ENCODE peak calls at places on chromosomes 4 and X, in eight cellular contexts. One of them, this sample, is unnamed.

GRCh38 chr4:143337600-143338287 is 1.1 kb downstream of the GAB1 start:
- DNase-seq in NCI-H1105: no peak
- DNase-seq in sciatic nerve: peak
- DNase-seq in SW480: peak
- DNase-seq in nucleus accumbens: peak
- DNase-seq in heart left ventricle: peak
- DNase-seq in left ventricle myocardium inferior: peak
- DNase-seq in germinal center: no peak
- DNase-seq in this sample: no peak

GRCh38 chr4:110119880-110120279 is 78.5 kb downstream of the ELOVL6 start:
- DNase-seq in NCI-H1105: no peak
- DNase-seq in sciatic nerve: no peak
- DNase-seq in SW480: no peak
- DNase-seq in nucleus accumbens: no peak
- DNase-seq in heart left ventricle: no peak
- DNase-seq in left ventricle myocardium inferior: no peak
- DNase-seq in germinal center: no peak
- DNase-seq in this sample: no peak

GRCh38 chr4:118337954-118338353 is 14.8 kb downstream of the PRSS12 start:
- DNase-seq in NCI-H1105: no peak
- DNase-seq in sciatic nerve: no peak
- DNase-seq in SW480: no peak
- DNase-seq in nucleus accumbens: no peak
- DNase-seq in heart left ventricle: no peak
- DNase-seq in left ventricle myocardium inferior: no peak
- DNase-seq in germinal center: no peak
- DNase-seq in this sample: no peak

GRCh38 chr4:73817341-73817740 is 19.1 kb upstream of the CXCL6 start:
- DNase-seq in NCI-H1105: no peak
- DNase-seq in sciatic nerve: no peak
- DNase-seq in SW480: peak
- DNase-seq in nucleus accumbens: no peak
- DNase-seq in heart left ventricle: no peak
- DNase-seq in left ventricle myocardium inferior: no peak
- DNase-seq in germinal center: no peak
- DNase-seq in this sample: no peak

GRCh38 chrX:151359931-151360871 is 36.8 kb upstream of the VMA21 start:
- DNase-seq in NCI-H1105: peak
- DNase-seq in sciatic nerve: no peak
- DNase-seq in SW480: peak
- DNase-seq in nucleus accumbens: no peak
- DNase-seq in heart left ventricle: peak
- DNase-seq in left ventricle myocardium inferior: no peak
- DNase-seq in germinal center: peak
- DNase-seq in this sample: no peak

GRCh38 chr4:146481246-146481645 is 40.5 kb downstream of the SLC10A7 start:
- DNase-seq in NCI-H1105: no peak
- DNase-seq in sciatic nerve: no peak
- DNase-seq in SW480: no peak
- DNase-seq in nucleus accumbens: no peak
- DNase-seq in heart left ventricle: no peak
- DNase-seq in left ventricle myocardium inferior: no peak
- DNase-seq in germinal center: no peak
- DNase-seq in this sample: no peak

GRCh38 chrX:17822351-17822750 is 38.7 kb downstream of the RAI2 start:
- DNase-seq in NCI-H1105: no peak
- DNase-seq in sciatic nerve: no peak
- DNase-seq in SW480: no peak
- DNase-seq in nucleus accumbens: no peak
- DNase-seq in heart left ventricle: no peak
- DNase-seq in left ventricle myocardium inferior: no peak
- DNase-seq in germinal center: no peak
- DNase-seq in this sample: no peak

GRCh38 chr4:151098191-151098590 is 1.2 kb upstream of the RPS3A start:
- DNase-seq in NCI-H1105: no peak
- DNase-seq in sciatic nerve: no peak
- DNase-seq in SW480: no peak
- DNase-seq in nucleus accumbens: no peak
- DNase-seq in heart left ventricle: no peak
- DNase-seq in left ventricle myocardium inferior: no peak
- DNase-seq in germinal center: peak
- DNase-seq in this sample: no peak

GRCh38 chr4:153541426-153542096 is 75.4 kb downstream of the TMEM131L start:
- DNase-seq in NCI-H1105: no peak
- DNase-seq in sciatic nerve: no peak
- DNase-seq in SW480: no peak
- DNase-seq in nucleus accumbens: no peak
- DNase-seq in heart left ventricle: no peak
- DNase-seq in left ventricle myocardium inferior: no peak
- DNase-seq in germinal center: no peak
- DNase-seq in this sample: no peak

GRCh38 chrX:132631579-132632232 is 142.9 kb upstream of the MBNL3 start:
- DNase-seq in NCI-H1105: peak
- DNase-seq in sciatic nerve: no peak
- DNase-seq in SW480: peak
- DNase-seq in nucleus accumbens: no peak
- DNase-seq in heart left ventricle: no peak
- DNase-seq in left ventricle myocardium inferior: no peak
- DNase-seq in germinal center: peak
- DNase-seq in this sample: no peak

GRCh38 chrX:32281853-32282252 is 929.5 kb downstream of the DMD start:
- DNase-seq in NCI-H1105: no peak
- DNase-seq in sciatic nerve: no peak
- DNase-seq in SW480: no peak
- DNase-seq in nucleus accumbens: no peak
- DNase-seq in heart left ventricle: no peak
- DNase-seq in left ventricle myocardium inferior: no peak
- DNase-seq in germinal center: no peak
- DNase-seq in this sample: no peak

GRCh38 chrX:130012683-130013082 is 30.2 kb downstream of the BCORL1 start:
- DNase-seq in NCI-H1105: no peak
- DNase-seq in sciatic nerve: no peak
- DNase-seq in SW480: no peak
- DNase-seq in nucleus accumbens: no peak
- DNase-seq in heart left ventricle: no peak
- DNase-seq in left ventricle myocardium inferior: no peak
- DNase-seq in germinal center: no peak
- DNase-seq in this sample: no peak

GRCh38 chr4:82230310-82230709 is 143.5 kb downstream of the HNRNPD start:
- DNase-seq in NCI-H1105: no peak
- DNase-seq in sciatic nerve: no peak
- DNase-seq in SW480: peak
- DNase-seq in nucleus accumbens: no peak
- DNase-seq in heart left ventricle: no peak
- DNase-seq in left ventricle myocardium inferior: no peak
- DNase-seq in germinal center: no peak
- DNase-seq in this sample: no peak

GRCh38 chr4:140003851-140004579 is 150.0 kb downstream of the MAML3 start:
- DNase-seq in NCI-H1105: no peak
- DNase-seq in sciatic nerve: no peak
- DNase-seq in SW480: no peak
- DNase-seq in nucleus accumbens: no peak
- DNase-seq in heart left ventricle: no peak
- DNase-seq in left ventricle myocardium inferior: no peak
- DNase-seq in germinal center: no peak
- DNase-seq in this sample: no peak

This sample was measured in NCI-H2029 treated with DMSO at 0.1 percent for 48 hours.